ENCODE peak calls at places on chromosomes 4 and X, in nine cellular contexts. A, E, I, J, M, K, P, B and R are unnamed samples.

GRCh38 chrX:1062351-1062750 is 150.1 kb downstream of the CRLF2 start:
- DNase-seq in A (no peak), E (no peak), I (no peak), J (no peak), M (no peak), K (no peak), P (no peak), B (no peak), R (no peak)

GRCh38 chr4:2220016-2220620 is 21.8 kb downstream of the HAUS3 start:
- DNase-seq in A (peak; percentile 89), E (peak; percentile 59), I (peak; percentile 84), J (peak; percentile 84), M (peak; percentile 28), K (peak; percentile 78), P (peak; percentile 68), B (peak; percentile 39), R (peak; percentile 71)

GRCh38 chr4:137614491-137614890 is 82.2 kb upstream of the PCDH18 start:
- DNase-seq in A (no peak), E (no peak), I (no peak), J (no peak), M (no peak), K (no peak), P (peak; percentile 80), B (no peak), R (no peak)

GRCh38 chr4:125097729-125098128 is 217.0 kb upstream of the FAT4 start:
- DNase-seq in A (no peak), E (no peak), I (no peak), J (no peak), M (no peak), K (no peak), P (no peak), B (no peak), R (no peak)

GRCh38 chr4:82430193-82431025 is at the start of the genes ENOPH1 and HNRNPDL:
- DNase-seq in A (peak; percentile 96), E (peak; percentile 96), I (peak; percentile 98), J (peak; percentile 98), M (peak; percentile 95), K (peak; percentile 96), P (peak; percentile 94), B (peak; percentile 94), R (peak; percentile 98)

GRCh38 chr4:139794158-139794954 is 128.7 kb downstream of the MGST2 start:
- DNase-seq in A (no peak), E (no peak), I (no peak), J (no peak), M (no peak), K (no peak), P (peak; percentile 36), B (no peak), R (no peak)

GRCh38 chrX:30620980-30621716 is 32.1 kb upstream of the GK start:
- DNase-seq in A (no peak), E (no peak), I (peak; percentile 54), J (no peak), M (no peak), K (no peak), P (peak; percentile 93), B (peak; percentile 22), R (no peak)

GRCh38 chr4:138445098-138445497 is 202.9 kb upstream of the SLC7A11 start:
- DNase-seq in A (no peak), E (no peak), I (no peak), J (no peak), M (no peak), K (no peak), P (peak; percentile 12), B (no peak), R (no peak)

GRCh38 chr4:5371415-5372190 is 320.3 kb downstream of the STK32B start:
- DNase-seq in A (no peak), E (no peak), I (peak; percentile 27), J (no peak), M (no peak), K (no peak), P (peak; percentile 80), B (no peak), R (no peak)

GRCh38 chr4:97938141-97938540 is 205.1 kb downstream of the STPG2 start:
- DNase-seq in A (no peak), E (no peak), I (no peak), J (no peak), M (no peak), K (no peak), P (no peak), B (no peak), R (no peak)

GRCh38 chr4:20679946-20680345 is 20.3 kb upstream of the PACRGL start:
- DNase-seq in A (no peak), E (no peak), I (no peak), J (no peak), M (no peak), K (no peak), P (no peak), B (no peak), R (no peak)

GRCh38 chrX:20362268-20363002 is 95.7 kb upstream of the RPS6KA3 start:
- DNase-seq in A (peak; percentile 1), E (no peak), I (peak; percentile 63), J (no peak), M (no peak), K (no peak), P (peak; percentile 50), B (no peak), R (no peak)

GRCh38 chrX:118865231-118865630 is 41.6 kb downstream of the ZCCHC12 start:
- DNase-seq in A (no peak), E (no peak), I (no peak), J (no peak), M (no peak), K (no peak), P (no peak), B (no peak), R (no peak)

GRCh38 chrX:106997611-106998010 is 2.4 kb downstream of the MORC4 start:
- DNase-seq in A (no peak), E (no peak), I (no peak), J (no peak), M (no peak), K (no peak), P (no peak), B (no peak), R (no peak)

GRCh38 chrX:6707497-6707896 is 172.6 kb upstream of the VCX3A start:
- DNase-seq in A (no peak), E (no peak), I (no peak), J (no peak), M (no peak), K (no peak), P (no peak), B (no peak), R (no peak)

GRCh38 chrX:119541188-119541587 is 24.0 kb downstream of the STEEP1 start:
- DNase-seq in A (no peak), E (no peak), I (peak; percentile 72), J (no peak), M (no peak), K (no peak), P (peak; percentile 86), B (no peak), R (no peak)

DNA sequence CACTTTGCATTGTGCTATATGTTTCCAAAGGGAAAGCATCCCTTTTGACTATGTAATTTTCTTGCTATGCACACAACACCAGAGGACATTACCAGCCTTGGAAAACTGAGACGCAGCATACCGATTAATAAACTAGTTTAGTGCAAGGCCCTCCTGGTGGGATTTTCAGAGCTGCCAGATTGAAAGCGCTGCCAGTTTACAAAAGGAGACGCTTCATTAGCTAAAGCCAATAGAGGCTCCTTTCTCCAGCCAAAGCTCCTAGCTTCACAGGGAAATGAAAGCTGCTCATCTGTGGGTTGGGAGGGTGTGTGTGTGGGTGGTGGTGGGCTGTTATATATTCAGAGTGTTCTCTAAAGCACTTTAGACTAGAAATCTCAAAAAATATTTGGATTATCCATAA is 32.4 kb downstream of the SPANXN4 start:
- DNase-seq in A (peak; percentile 84), E (no peak), I (no peak), J (no peak), M (no peak), K (no peak), P (no peak), B (no peak), R (no peak)
- H3K27me3 ChIP-seq in A (no peaks in the 10 kb centered on the region), E (no peaks in the 10 kb centered on the region), I (no peaks in the 10 kb centered on the region), J (no peaks in the 10 kb centered on the region), M (no peaks in the 10 kb centered on the region), K (no peaks in the 10 kb centered on the region), P (no peaks in the 10 kb centered on the region), B (no peaks in the 10 kb centered on the region), R (no peaks in the 10 kb centered on the region)

DNA sequence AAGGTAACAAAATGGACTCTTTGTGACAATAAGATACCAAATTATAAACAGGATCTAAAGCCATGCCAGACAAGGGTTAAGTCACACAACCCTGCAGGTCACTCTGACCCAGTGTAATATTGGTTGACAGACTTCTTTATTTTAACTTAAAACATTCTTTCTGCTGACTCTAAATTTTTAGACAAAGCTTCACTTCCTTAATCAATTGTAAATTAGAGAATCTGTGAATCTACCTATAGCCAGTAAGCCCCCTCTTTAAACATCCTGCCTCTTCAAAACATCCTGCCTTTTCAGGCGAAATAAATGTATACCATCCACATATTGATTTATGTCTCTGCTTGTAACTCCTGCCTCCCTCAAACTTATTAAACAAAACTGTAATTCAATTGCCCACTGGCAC is 14.2 kb downstream of the NUDT6 start:
- DNase-seq in A (no peak), E (no peak), I (no peak), J (no peak), M (no peak), K (no peak), P (no peak), B (no peak), R (no peak)
- H3K4me1 ChIP-seq in A (peaks cover 5% of the 10 kb centered on the region), E (no peaks in the 10 kb centered on the region), I (no peaks in the 10 kb centered on the region), J (no peaks in the 10 kb centered on the region), M (peaks cover 5% of the 10 kb centered on the region), K (no peaks in the 10 kb centered on the region), P (peaks cover 6% of the 10 kb centered on the region), B (no peaks in the 10 kb centered on the region), R (no peaks in the 10 kb centered on the region)

DNA sequence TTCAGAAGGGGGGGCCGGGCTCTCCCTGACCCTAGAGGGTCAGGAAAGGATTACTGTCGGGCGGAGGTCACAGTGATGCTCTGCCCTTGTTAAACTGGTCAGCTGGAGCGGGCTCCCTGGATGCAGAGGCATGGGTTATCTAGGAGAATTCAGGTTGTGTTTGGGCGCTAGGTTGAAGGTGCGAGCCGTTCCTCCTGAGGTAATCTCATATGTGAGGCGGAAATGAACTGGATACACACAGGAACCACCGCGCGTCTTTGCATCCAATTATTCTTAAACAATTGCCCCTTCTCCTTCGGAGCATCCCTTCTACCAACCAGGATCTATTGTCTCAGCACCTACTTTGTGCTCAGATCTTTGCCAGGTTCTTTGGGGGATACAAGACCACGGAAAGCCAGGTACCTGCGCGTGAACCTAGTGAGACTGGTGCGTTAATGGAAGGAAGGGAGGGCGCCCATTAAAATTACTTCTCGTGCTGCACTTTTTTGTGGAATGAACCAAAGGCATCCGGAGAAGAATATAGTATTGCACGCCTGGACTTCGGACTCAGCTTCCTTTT is 28.4 kb downstream of the HAND2 start:
- DNase-seq in A (no peak), E (no peak), I (no peak), J (no peak), M (no peak), K (no peak), P (no peak), B (no peak), R (no peak)
- H3K27me3 ChIP-seq in A (peaks cover 100% of the 10 kb centered on the region), E (peaks cover 39% of the 10 kb centered on the region), I (peaks cover 46% of the 10 kb centered on the region), J (no peaks in the 10 kb centered on the region), M (no peaks in the 10 kb centered on the region), K (no peaks in the 10 kb centered on the region), P (peaks cover 71% of the 10 kb centered on the region), B (peaks cover 55% of the 10 kb centered on the region), R (peaks cover 74% of the 10 kb centered on the region)

DNA sequence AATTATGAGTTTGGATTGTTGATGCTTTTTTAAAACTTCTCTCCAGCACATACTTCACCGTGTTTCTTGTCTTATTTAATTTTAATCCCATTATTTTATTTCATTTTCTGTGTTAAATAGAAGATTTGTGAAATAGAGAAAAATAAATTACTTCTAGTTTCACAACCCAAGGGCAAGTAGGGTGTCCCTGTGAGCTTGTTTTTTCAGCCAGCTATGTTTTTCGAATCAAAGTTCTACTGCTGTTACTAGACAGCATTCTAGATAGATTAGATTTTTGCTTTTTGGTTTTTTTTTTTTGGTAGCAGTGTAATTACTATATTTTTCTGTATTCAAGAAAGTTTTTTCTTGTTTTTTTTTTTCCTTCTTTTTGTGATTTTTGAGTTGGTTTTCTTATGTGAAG is 59.9 kb downstream of the RBPJ start:
- DNase-seq in A (no peak), E (no peak), I (no peak), J (no peak), M (no peak), K (no peak), P (no peak), B (no peak), R (no peak)
- H3K4me1 ChIP-seq in A (peaks cover 11% of the 10 kb centered on the region), E (peaks cover 54% of the 10 kb centered on the region), I (no peaks in the 10 kb centered on the region), J (no peaks in the 10 kb centered on the region), M (no peaks in the 10 kb centered on the region), K (no peaks in the 10 kb centered on the region), P (peaks cover 6% of the 10 kb centered on the region), B (peaks cover 22% of the 10 kb centered on the region), R (peaks cover 27% of the 10 kb centered on the region)